ENCODE peak calls at places on chromosome 22, in seven cellular contexts. O, A, G, T, M, B and Z are unnamed samples.

GRCh38 chr22:40723396-40723933 is 44.2 kb downstream of the MCHR1 start:
- DNase-seq in O (no peak), A (no peak), G (no peak), T (no peak), M (no peak), B (no peak), Z (no peak)

GRCh38 chr22:20548806-20549205 is 41.4 kb downstream of the MED15 start:
- DNase-seq in O (no peak), A (no peak), G (no peak), T (no peak), M (no peak), B (peak; percentile 13), Z (no peak)

GRCh38 chr22:37343343-37343742 is 61.0 kb downstream of the CYTH4 start:
- DNase-seq in O (no peak), A (no peak), G (no peak), T (no peak), M (no peak), B (no peak), Z (no peak)

GRCh38 chr22:30832407-30832987 is 136.1 kb downstream of the MORC2 start:
- DNase-seq in O (no peak), A (peak; percentile 38), G (no peak), T (no peak), M (no peak), B (no peak), Z (no peak)

GRCh38 chr22:35966314-35967045 is 62.1 kb downstream of the RBFOX2 start:
- DNase-seq in O (no peak), A (no peak), G (no peak), T (no peak), M (no peak), B (no peak), Z (no peak)

GRCh38 chr22:32996702-32997101 is 61.5 kb downstream of the SYN3 start:
- DNase-seq in O (no peak), A (peak; percentile 94), G (no peak), T (peak; percentile 90), M (no peak), B (no peak), Z (peak; percentile 10)

GRCh38 chr22:39502789-39503464 is 837 bp downstream of the MIEF1 start:
- DNase-seq in O (no peak), A (no peak), G (no peak), T (no peak), M (no peak), B (no peak), Z (no peak)

GRCh38 chr22:39208013-39208680 is 36.6 kb downstream of the PDGFB start:
- DNase-seq in O (no peak), A (peak; percentile 57), G (no peak), T (peak; percentile 14), M (no peak), B (peak; percentile 69), Z (no peak)

GRCh38 chr22:38313384-38313955 is 3.8 kb downstream of the CSNK1E start:
- DNase-seq in O (no peak), A (no peak), G (peak; percentile 35), T (no peak), M (peak; percentile 50), B (peak; percentile 85), Z (peak; percentile 75)

GRCh38 chr22:31094741-31095140 is 12.6 kb downstream of the SELENOM start:
- DNase-seq in O (no peak), A (no peak), G (no peak), T (no peak), M (no peak), B (no peak), Z (no peak)

GRCh38 chr22:19675428-19675827 is 38.9 kb upstream of the SEPTIN5 start:
- DNase-seq in O (no peak), A (peak; percentile 16), G (no peak), T (no peak), M (no peak), B (no peak), Z (no peak)

GRCh38 chr22:30878516-30879365 is 89.8 kb downstream of the MORC2 start:
- DNase-seq in O (no peak), A (no peak), G (no peak), T (no peak), M (no peak), B (peak; percentile 56), Z (no peak)

GRCh38 chr22:23248583-23248982 is 68.3 kb downstream of the BCR start:
- DNase-seq in O (no peak), A (no peak), G (no peak), T (peak; percentile 68), M (peak; percentile 58), B (no peak), Z (no peak)
- TF ChIP-seq POLR2AphosphoS5 in O (no peak), A (no peak), G (no peak), T (no peak), M (no peak), B (no peak), Z (no peak)

DNA sequence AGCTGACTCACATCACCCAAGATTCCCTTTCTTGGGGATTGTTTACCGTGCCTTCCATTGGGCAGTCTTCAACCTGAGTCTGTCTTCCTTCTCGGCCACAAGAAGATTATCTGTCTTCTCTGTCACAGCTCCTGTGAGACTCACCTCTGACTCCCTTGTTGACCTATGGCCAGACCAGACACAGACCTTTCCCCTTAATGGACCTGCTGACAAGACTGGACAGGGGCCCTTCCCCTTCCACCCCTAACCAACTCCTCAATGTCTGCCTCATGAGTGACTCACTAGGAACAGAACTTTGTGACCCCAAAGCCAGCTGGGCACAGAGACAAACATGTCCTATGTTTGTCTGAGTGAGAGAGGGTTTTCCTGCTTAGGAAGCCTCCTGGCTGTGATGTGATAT is 405.0 kb downstream of the BRD1 start:
- DNase-seq in O (no peak), A (no peak), G (no peak), T (no peak), M (no peak), B (no peak), Z (no peak)
- H3K4me1 ChIP-seq in O (no peaks in the 10 kb centered on the region), A (no peaks in the 10 kb centered on the region), G (no peaks in the 10 kb centered on the region), T (no peaks in the 10 kb centered on the region), M (no peaks in the 10 kb centered on the region), B (no peaks in the 10 kb centered on the region), Z (no peaks in the 10 kb centered on the region)

GRCh38 chr22:26502688-26503561 is 9.3 kb downstream of the TFIP11 start:
- DNase-seq in O (no peak), A (no peak), G (no peak), T (peak; percentile 50), M (peak; percentile 28), B (peak; percentile 84), Z (peak; percentile 55)
- H3K36me3 ChIP-seq in O (peaks cover 53% of the 10 kb centered on the region), A (peaks cover 93% of the 10 kb centered on the region), G (peaks cover 26% of the 10 kb centered on the region), T (peaks cover 88% of the 10 kb centered on the region), M (peaks cover 100% of the 10 kb centered on the region), B (peaks cover 100% of the 10 kb centered on the region), Z (peaks cover 83% of the 10 kb centered on the region)

DNA sequence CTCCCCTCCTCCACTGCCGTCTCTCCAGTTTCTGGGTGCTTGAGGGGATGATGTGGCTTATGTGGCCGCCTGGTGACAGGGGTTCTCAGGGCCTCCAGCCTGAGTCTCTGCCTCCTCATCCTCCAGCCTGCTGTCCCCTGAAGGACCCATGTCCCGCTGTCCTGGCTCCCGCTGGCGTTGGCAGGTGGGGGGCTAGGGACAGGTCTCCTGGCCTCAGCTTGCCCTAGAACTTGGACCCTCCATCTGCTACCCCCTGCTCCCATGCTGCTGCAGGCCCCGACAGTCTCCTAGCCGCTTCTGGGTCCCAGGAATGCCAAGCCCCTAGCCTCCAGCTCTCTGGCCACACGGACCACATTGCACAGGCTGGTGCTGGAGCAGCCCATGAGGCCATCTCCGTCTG is 13.9 kb upstream of the CELSR1 start:
- DNase-seq in O (no peak), A (no peak), G (no peak), T (no peak), M (no peak), B (peak; percentile 51), Z (no peak)
- TF ChIP-seq POLR2AphosphoS5 in O (no peak), A (no peak), G (no peak), T (no peak), M (no peak), B (no peak), Z (no peak)

GRCh38 chr22:50544078-50544745 is 1.5 kb upstream of the KLHDC7B start:
- DNase-seq in O (no peak), A (peak; percentile 87), G (no peak), T (peak; percentile 90), M (peak; percentile 87), B (peak; percentile 97), Z (peak; percentile 91)

GRCh38 chr22:50546326-50547230 is 879 bp downstream of the KLHDC7B start:
- DNase-seq in O (no peak), A (no peak), G (no peak), T (no peak), M (no peak), B (peak; percentile 84), Z (no peak)

GRCh38 chr22:50544746-50545253 is 899 bp upstream of the KLHDC7B start:
- DNase-seq in O (no peak), A (peak; percentile 82), G (no peak), T (peak; percentile 89), M (peak; percentile 66), B (peak; percentile 82), Z (peak; percentile 45)

GRCh38 chr22:50547231-50547851 is 1.6 kb downstream of the KLHDC7B start:
- DNase-seq in O (no peak), A (no peak), G (no peak), T (no peak), M (no peak), B (peak; percentile 78), Z (no peak)

GRCh38 chr22:50545522-50546325 is at the start of gene KLHDC7B:
- DNase-seq in O (no peak), A (no peak), G (no peak), T (no peak), M (no peak), B (peak; percentile 79), Z (no peak)
- H3K4me1 ChIP-seq in O (peaks cover 13% of the 10 kb centered on the region), A (peaks cover 57% of the 10 kb centered on the region), G (peaks cover 37% of the 10 kb centered on the region), T (peaks cover 29% of the 10 kb centered on the region), M (peaks cover 17% of the 10 kb centered on the region), B (peaks cover 25% of the 10 kb centered on the region), Z (peaks cover 25% of the 10 kb centered on the region)

GRCh38 chr22:49798486-49799151 is 29.1 kb downstream of the BRD1 start:
- DNase-seq in O (no peak), A (no peak), G (no peak), T (no peak), M (no peak), B (no peak), Z (no peak)
- H3K36me3 ChIP-seq in O (peaks cover 24% of the 10 kb centered on the region), A (peaks cover 83% of the 10 kb centered on the region), G (peaks cover 57% of the 10 kb centered on the region), T (peaks cover 59% of the 10 kb centered on the region), M (peaks cover 95% of the 10 kb centered on the region), B (peaks cover 95% of the 10 kb centered on the region), Z (peaks cover 12% of the 10 kb centered on the region)

DNA sequence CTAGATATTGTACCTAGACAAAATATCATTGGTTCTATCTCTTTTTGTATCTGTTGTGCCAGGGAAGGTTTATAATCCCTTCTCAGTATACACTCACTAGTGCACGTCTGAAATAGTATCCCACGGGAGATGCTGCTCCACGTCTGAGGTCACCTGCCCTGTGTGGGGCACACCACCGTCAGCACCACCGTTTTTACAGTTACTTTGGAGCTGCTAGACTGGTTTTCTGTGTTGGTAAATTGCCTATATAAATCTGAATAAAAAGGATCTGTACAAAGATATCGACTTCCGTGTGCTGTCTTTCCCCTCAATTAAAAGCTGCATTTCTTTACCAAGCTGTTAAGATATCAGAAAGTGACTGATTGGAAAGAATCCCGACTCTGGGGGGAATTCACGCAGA is 13.0 kb upstream of the MYO18B start:
- DNase-seq in O (no peak), A (no peak), G (no peak), T (no peak), M (no peak), B (no peak), Z (no peak)
- TF ChIP-seq POLR2AphosphoS5 in O (no peak), A (no peak), G (no peak), T (no peak), M (no peak), B (no peak), Z (no peak)